ENCODE peak calls at places on chromosomes 1 and 21, in four cellular contexts. B is neural crest cell, X is mesendoderm, D is HFF-Myc. E is an unnamed sample.

GRCh38 chr1:226820935-226821718 is 49.3 kb upstream of the PSEN2 start:
- DNase-seq in B (no peak), D (peak), X (peak), E (no peak)

GRCh38 chr1:169024800-169025253 is 81.7 kb upstream of the ATP1B1 start:
- DNase-seq in B (no peak), X (no peak), D (no peak), E (no peak)

GRCh38 chr1:116537898-116538297 is 32.9 kb downstream of the CD58 start:
- DNase-seq in D (no peak), X (no peak), B (no peak), E (no peak)

GRCh38 chr1:31507676-31508530 is 68.4 kb upstream of the TINAGL1 start:
- DNase-seq in D (no peak), B (no peak), X (peak), E (peak)

GRCh38 chr1:71834570-71835441 is 447.5 kb downstream of the NEGR1 start:
- DNase-seq in B (no peak), X (no peak), D (no peak), E (no peak)

GRCh38 chr1:167599839-167600581 is 30.0 kb upstream of the RCSD1 start:
- DNase-seq in X (peak), B (no peak), D (no peak), E (no peak)

GRCh38 chr1:207463021-207463420 is 8.9 kb downstream of the CR2 start:
- DNase-seq in B (no peak), X (no peak), D (no peak), E (no peak)

GRCh38 chr1:155307247-155307740 is 1.4 kb upstream of the FDPS start:
- DNase-seq in X (peak), D (no peak), B (no peak), E (peak)

GRCh38 chr1:107536266-107536665 is 395.4 kb downstream of the NTNG1 start:
- DNase-seq in B (no peak), D (no peak), X (no peak), E (no peak)

GRCh38 chr1:25572708-25573590 is 29.5 kb downstream of the LDLRAP1 start:
- DNase-seq in X (peak), B (peak), D (no peak), E (peak)

GRCh38 chr1:19305880-19306279 is 6.1 kb downstream of the AKR7A2 start:
- DNase-seq in X (no peak), D (no peak), B (no peak), E (no peak)

GRCh38 chr21:34878940-34879339 is 170.2 kb downstream of the RUNX1 start:
- DNase-seq in X (no peak), D (no peak), B (no peak), E (no peak)

GRCh38 chr1:230087034-230087721 is 20.1 kb downstream of the GALNT2 start:
- DNase-seq in X (no peak), B (no peak), D (no peak), E (peak)

GRCh38 chr1:231867607-231868006 is 241.0 kb downstream of the DISC1 start:
- DNase-seq in B (no peak), X (no peak), D (no peak), E (no peak)

GRCh38 chr1:40299366-40300248 is 17.5 kb downstream of the COL9A2 start:
- DNase-seq in D (no peak), X (no peak), B (no peak), E (no peak)

GRCh38 chr1:205667909-205668643 is 12.2 kb downstream of the SLC45A3 start:
- DNase-seq in B (peak), X (no peak), D (no peak), E (no peak)

E was measured in endodermal cell.